ENCODE peak calls at places on chromosomes 7 and 10, in four cellular contexts. Z is GM12878, T is pancreas, X is transverse colon. I is an unnamed sample.

GRCh38 chr10:125344573-125345121 is 184.3 kb upstream of the CTBP2 start:
- DNase-seq in T (peak), X (peak), Z (peak), I (no peak)

GRCh38 chr10:80161321-80162084 is 29.0 kb downstream of the PLAC9 start:
- DNase-seq in X (no peak), Z (no peak), T (no peak), I (no peak)

GRCh38 chr7:135980665-135981180 is 3.6 kb upstream of the MTPN start:
- DNase-seq in T (no peak), X (peak), Z (peak), I (no peak)

GRCh38 chr7:99375070-99375807 is 709 bp downstream of the ARPC1B start:
- DNase-seq in T (peak), Z (no peak), X (peak), I (peak)

GRCh38 chr7:21542891-21543527 is at the start of gene DNAH11:
- DNase-seq in T (peak), Z (no peak), X (peak), I (peak)

GRCh38 chr10:16832351-16833080 is 15.3 kb upstream of the RSU1 start:
- DNase-seq in Z (no peak), X (peak), T (no peak), I (peak)

GRCh38 chr10:30812018-30812851 is 182.7 kb upstream of the LYZL2 start:
- DNase-seq in Z (no peak), X (peak), T (no peak), I (peak)

GRCh38 chr7:29991937-29992336 is 2.3 kb upstream of the SCRN1 start:
- DNase-seq in X (no peak), T (no peak), Z (no peak), I (no peak)

GRCh38 chr7:135245826-135246825 is 12.5 kb downstream of the STRA8 start:
- DNase-seq in X (no peak), Z (no peak), T (no peak), I (no peak)

GRCh38 chr7:95213809-95214492 is 110.4 kb downstream of the PON1 start:
- DNase-seq in T (no peak), X (no peak), Z (no peak), I (peak)

GRCh38 chr7:71386200-71386599 is 254.3 kb downstream of the GALNT17 start:
- DNase-seq in Z (no peak), T (no peak), X (no peak), I (no peak)

GRCh38 chr7:98733036-98733435 is 116.0 kb downstream of the NPTX2 start:
- DNase-seq in X (peak), Z (peak), T (no peak), I (no peak)

GRCh38 chr10:97550336-97551149 is 22.0 kb upstream of the ANKRD2 start:
- DNase-seq in T (no peak), X (no peak), Z (no peak), I (no peak)
- TF ChIP-seq CTCF in T (no peak), X (no peak), Z (no peak), I (no peak)

GRCh38 chr10:11338160-11338844 is 273.1 kb downstream of the USP6NL start:
- DNase-seq in Z (no peak), X (no peak), T (no peak), I (no peak)

GRCh38 chr10:11337516-11337915 is 273.9 kb downstream of the USP6NL start:
- DNase-seq in X (no peak), Z (no peak), T (no peak), I (no peak)

GRCh38 chr10:11336703-11337102 is 274.7 kb downstream of the USP6NL start:
- DNase-seq in T (no peak), X (no peak), Z (no peak), I (no peak)

GRCh38 chr10:11335881-11336430 is 275.5 kb downstream of the USP6NL start:
- DNase-seq in T (no peak), X (no peak), Z (no peak), I (no peak)

DNA sequence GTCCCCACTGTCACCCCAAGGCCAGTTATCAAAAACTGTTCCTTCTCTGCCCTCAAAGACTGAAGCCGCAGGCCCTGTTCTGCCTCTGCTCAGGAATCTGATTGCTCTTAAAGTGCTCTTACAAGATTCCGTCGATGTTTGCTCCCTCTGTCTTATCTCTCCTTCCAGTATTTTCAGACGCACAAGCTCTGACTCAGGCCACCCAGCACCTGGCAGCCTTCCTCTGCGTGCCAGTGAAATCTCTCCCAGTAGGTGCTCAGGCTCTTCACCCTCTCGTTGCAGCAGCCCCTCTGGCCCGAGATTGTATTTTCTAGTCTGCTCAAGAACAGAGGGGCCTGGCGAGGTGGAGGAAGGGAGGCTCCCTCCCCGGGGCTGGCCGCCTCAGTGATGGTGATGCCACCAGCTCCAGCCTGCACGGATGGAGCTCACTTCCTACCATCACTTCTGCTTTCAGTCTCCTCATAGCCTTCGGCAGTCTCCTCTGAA is 276.2 kb downstream of the USP6NL start:
- DNase-seq in X (no peak), T (no peak), Z (no peak), I (no peak)
- H3K27ac ChIP-seq in X (no peak), T (no peak), Z (no peak), I (no peak)

GRCh38 chr7:105643384-105643783 is 62.1 kb upstream of the EFCAB10 start:
- DNase-seq in X (no peak), Z (no peak), T (no peak), I (no peak)

GRCh38 chr7:105642264-105642663 is 61.0 kb upstream of the EFCAB10 start:
- DNase-seq in T (no peak), Z (no peak), X (no peak), I (no peak)

GRCh38 chr7:105641236-105641810 is 60.0 kb upstream of the EFCAB10 start:
- DNase-seq in X (no peak), Z (no peak), T (no peak), I (no peak)

GRCh38 chr7:105644937-105645336 is 63.6 kb upstream of the EFCAB10 start:
- DNase-seq in Z (no peak), T (no peak), X (no peak), I (no peak)

GRCh38 chr7:105643857-105644256 is 62.6 kb upstream of the EFCAB10 start:
- DNase-seq in X (no peak), T (no peak), Z (no peak), I (no peak)
- TF ChIP-seq CTCF in X (no peak), T (no peak), Z (no peak), I (no peak)

DNA sequence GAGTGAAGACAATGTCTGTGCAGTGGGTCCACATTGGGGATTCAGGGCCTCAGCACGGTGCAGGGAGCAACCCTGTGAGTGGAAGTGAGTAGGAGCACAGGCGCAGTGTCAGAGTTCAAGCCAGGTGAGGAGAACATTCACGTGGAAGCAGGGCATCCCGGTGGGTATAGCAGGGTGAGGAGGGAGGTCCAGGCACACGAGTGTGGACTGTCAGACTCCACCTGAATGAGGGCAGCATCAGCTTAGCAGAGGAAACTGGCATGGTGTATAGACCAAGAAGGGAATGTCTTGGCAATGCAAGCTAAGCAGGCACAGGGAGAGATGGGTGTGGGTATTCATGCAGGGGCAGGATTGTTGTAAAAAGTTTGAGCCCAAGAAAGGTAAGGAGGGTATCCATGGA is 15.3 kb upstream of the LRRC72 start:
- DNase-seq in X (no peak), T (no peak), Z (no peak), I (no peak)
- H3K27ac ChIP-seq in X (no peak), T (no peak), Z (no peak), I (no peak)

GRCh38 chr10:107739951-107740350 is 575.4 kb upstream of the SORCS1 start:
- DNase-seq in Z (no peak), X (no peak), T (no peak), I (no peak)
- TF ChIP-seq CTCF in Z (no peak), X (no peak), T (no peak), I (no peak)

GRCh38 chr10:69863580-69863979 is 61.9 kb downstream of the COL13A1 start:
- DNase-seq in X (no peak), T (no peak), Z (no peak), I (no peak)
- H3K27ac ChIP-seq in X (no peak), T (no peak), Z (no peak), I (no peak)

I was measured in coronary artery.